ENCODE peak calls at places on chromosomes 6 and 20, in nine cellular contexts. W is ovary, Q is right lobe of liver, N is GM06990, E is PC-3, B is cardiac muscle cell, H is adrenal gland, P is MCF 10A, L is heart left ventricle. X is an unnamed sample.

GRCh38 chr20:32052792-32053362 is 835 bp downstream of the HCK start:
- DNase-seq in H (peak; percentile 52), P (no peak), W (no peak), B (no peak), Q (peak; percentile 80), E (no peak), L (peak; percentile 55), N (peak; percentile 71), X (peak; percentile 65)

GRCh38 chr6:90222724-90223198 is 73.9 kb downstream of the BACH2 start:
- DNase-seq in E (peak; percentile 89), L (no peak), P (peak; percentile 48), W (no peak), H (no peak), N (no peak), Q (no peak), B (no peak), X (no peak)

GRCh38 chr6:108927927-108928326 is 79.7 kb downstream of the ARMC2 start:
- DNase-seq in B (no peak), W (no peak), N (no peak), Q (no peak), L (no peak), H (no peak), E (peak; percentile 43), P (peak; percentile 35), X (no peak)

GRCh38 chr6:19719691-19720127 is 117.5 kb upstream of the ID4 start:
- DNase-seq in P (no peak), E (no peak), W (no peak), B (peak; percentile 72), N (no peak), Q (no peak), L (no peak), H (peak; percentile 15), X (no peak)

GRCh38 chr6:35948725-35949124 is 27.8 kb upstream of the SRPK1 start:
- DNase-seq in N (no peak), H (no peak), E (peak; percentile 48), P (peak; percentile 34), W (no peak), L (no peak), Q (no peak), B (no peak), X (no peak)

GRCh38 chr6:163500105-163500504 is 85.6 kb downstream of the QKI start:
- DNase-seq in N (no peak), P (no peak), E (no peak), H (no peak), W (no peak), L (no peak), Q (no peak), B (no peak), X (no peak)

GRCh38 chr6:15279047-15279661 is 33.3 kb downstream of the JARID2 start:
- DNase-seq in L (no peak), B (no peak), W (no peak), P (no peak), H (no peak), N (no peak), E (peak; percentile 46), Q (no peak), X (no peak)

GRCh38 chr6:37648465-37649330 is 49.0 kb downstream of the MDGA1 start:
- DNase-seq in W (peak; percentile 59), H (no peak), Q (no peak), L (no peak), N (no peak), P (no peak), E (no peak), B (peak; percentile 33), X (no peak)

GRCh38 chr6:18387061-18387721 is at the start of gene RNF144B:
- DNase-seq in N (peak; percentile 70), L (peak; percentile 83), E (peak; percentile 94), H (peak; percentile 88), W (peak; percentile 55), P (peak; percentile 94), B (peak; percentile 91), Q (peak; percentile 94), X (peak; percentile 64)

GRCh38 chr6:137309078-137309762 is 90.0 kb upstream of the IFNGR1 start:
- DNase-seq in Q (peak; percentile 84), W (peak; percentile 40), P (peak; percentile 89), E (peak; percentile 84), L (peak; percentile 79), H (peak; percentile 65), B (peak; percentile 23), N (no peak), X (no peak)

GRCh38 chr6:167856999-167857660 is 30.4 kb downstream of the AFDN start:
- DNase-seq in N (no peak), W (no peak), B (peak; percentile 49), E (no peak), Q (no peak), P (peak; percentile 78), H (no peak), L (no peak), X (no peak)

DNA sequence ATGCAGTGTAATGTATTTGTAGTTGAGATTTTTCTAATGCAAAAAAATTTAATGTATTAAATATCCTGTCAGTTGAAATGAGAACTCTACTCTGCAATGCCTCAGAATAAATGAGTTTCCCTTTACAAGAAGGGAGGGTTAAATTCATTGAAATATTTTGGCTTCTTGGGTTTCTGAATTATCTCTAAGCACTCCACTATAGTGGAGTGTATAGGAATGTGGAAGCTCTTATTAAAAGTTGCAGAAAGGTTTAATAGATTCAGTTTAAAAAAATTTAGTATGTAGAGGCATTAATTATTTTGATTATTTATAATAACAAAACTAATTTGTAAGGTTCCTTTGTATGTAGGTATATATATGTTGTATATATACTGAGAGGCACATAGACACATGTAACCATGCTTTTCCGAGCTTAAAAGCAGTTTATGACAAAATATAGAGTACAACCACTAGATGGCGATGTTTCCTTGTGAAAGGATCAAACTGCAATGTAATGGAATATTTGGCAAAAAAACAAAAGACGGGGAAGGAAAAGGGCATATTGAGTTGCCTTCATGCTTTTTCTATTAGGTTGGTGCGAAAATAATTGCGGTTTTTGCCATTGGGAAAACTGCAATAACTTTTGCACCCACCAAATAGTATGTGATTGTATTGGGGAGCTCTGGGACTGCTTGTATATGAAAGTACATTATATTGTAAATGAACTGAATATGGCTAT is 144.2 kb downstream of the MYO6 start:
- DNase-seq in W (no peak), N (peak; percentile 18), L (no peak), P (peak; percentile 72), B (peak; percentile 83), Q (no peak), H (no peak), E (peak; percentile 78), X (no peak)
- TF ChIP-seq CTCF in W (no peak), N (peak; percentile 57), L (peak; percentile 68), P (peak; percentile 62), B (peak; percentile 58), Q (peak; percentile 76), H (peak; percentile 81), E (peak; percentile 70), X (peak; percentile 47)

GRCh38 chr6:143993965-143994646 is 14.0 kb downstream of the PLAGL1 start:
- DNase-seq in B (no peak), E (no peak), P (no peak), H (no peak), W (no peak), L (no peak), N (no peak), Q (no peak), X (no peak)
- TF ChIP-seq CTCF in B (no peak), E (no peak), P (no peak), H (no peak), W (no peak), L (no peak), N (no peak), Q (no peak), X (no peak)

GRCh38 chr6:25934181-25934580 is 3.7 kb upstream of the SLC17A2 start:
- DNase-seq in E (no peak), W (no peak), N (no peak), H (no peak), L (no peak), B (no peak), Q (no peak), P (no peak), X (no peak)
- TF ChIP-seq CTCF in E (no peak), W (no peak), N (no peak), H (no peak), L (no peak), B (no peak), Q (no peak), P (no peak), X (no peak)

GRCh38 chr6:111800468-111800760 is 72.8 kb downstream of the FYN start:
- DNase-seq in N (no peak), H (no peak), W (no peak), B (no peak), E (no peak), Q (no peak), P (no peak), L (no peak), X (no peak)

GRCh38 chr6:111800821-111801220 is 72.4 kb downstream of the FYN start:
- DNase-seq in E (peak; percentile 58), Q (no peak), L (no peak), B (no peak), H (no peak), P (no peak), N (no peak), W (no peak), X (no peak)

GRCh38 chr6:111798281-111798725 is 74.9 kb downstream of the FYN start:
- DNase-seq in L (no peak), E (peak; percentile 83), Q (no peak), N (no peak), H (no peak), W (no peak), B (no peak), P (no peak), X (no peak)

GRCh38 chr6:111802720-111803119 is 70.5 kb downstream of the FYN start:
- DNase-seq in P (no peak), H (no peak), B (no peak), Q (no peak), W (no peak), N (no peak), L (no peak), E (no peak), X (no peak)

DNA sequence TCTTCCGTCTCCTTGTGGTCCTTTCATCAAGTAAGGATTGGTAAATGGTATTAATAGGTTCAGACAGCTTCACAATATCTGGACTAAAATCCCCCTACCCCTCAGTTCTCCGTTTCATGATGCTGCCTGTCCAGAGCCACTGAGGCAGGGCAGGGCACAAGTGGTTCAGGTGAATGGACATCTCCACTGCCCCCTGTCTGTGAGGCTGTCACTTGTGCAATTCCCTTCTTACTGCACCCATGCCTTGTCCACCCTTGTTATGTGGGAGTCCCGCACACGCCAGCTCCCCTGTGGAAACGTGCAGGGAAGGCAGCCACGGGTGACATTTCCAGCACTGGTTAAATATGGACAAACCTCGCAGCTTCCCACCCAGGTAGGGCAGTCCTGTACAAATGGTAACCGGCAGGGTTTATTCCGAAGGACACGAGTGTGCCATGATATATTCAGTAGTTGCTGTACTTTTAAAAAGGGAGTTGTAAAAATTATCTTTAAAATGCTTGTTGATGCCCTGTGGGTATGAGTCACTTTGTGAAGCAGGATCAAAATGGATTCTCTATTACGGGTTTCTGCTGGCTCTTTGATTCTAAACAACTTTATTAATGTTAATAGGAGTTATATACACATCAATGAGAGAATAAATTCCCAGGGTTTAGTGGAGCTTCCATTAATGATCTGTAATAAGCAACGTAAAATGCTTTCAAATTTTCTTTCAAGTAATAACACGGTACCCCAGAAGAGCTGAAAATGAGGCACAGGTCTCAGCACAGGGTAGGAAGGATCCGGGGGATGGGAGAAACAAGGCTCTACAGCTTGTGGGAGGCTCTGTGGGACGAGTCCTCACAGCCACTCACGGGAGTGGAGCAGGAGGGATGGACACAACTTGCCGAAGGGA is 73.4 kb downstream of the FYN start:
- DNase-seq in L (no peak), W (no peak), P (no peak), B (no peak), Q (no peak), N (no peak), H (no peak), E (no peak), X (no peak)
- TF ChIP-seq CTCF in L (no peak), W (no peak), P (no peak), B (peak; percentile 4), Q (no peak), N (peak; percentile 22), H (no peak), E (peak; percentile 23), X (no peak)

X was measured in activated B cell treated with CpG ODN at 0.5 μM for 24 hours.